ENCODE peak calls at places on chromosomes 1 and 21, in nine cellular contexts. V, J, D, B, A, Y, P, C and Q are unnamed samples.

GRCh38 chr1:152461544-152461943 is 47.5 kb upstream of the CRNN start:
- DNase-seq in D (no peak), P (no peak), V (peak; percentile 70), A (peak; percentile 77), Y (no peak), B (peak; percentile 25), J (no peak), C (peak; percentile 51), Q (peak; percentile 68)

GRCh38 chr1:153677718-153678518 is 570 bp upstream of the NPR1 start:
- DNase-seq in V (peak; percentile 65), D (peak; percentile 83), P (no peak), A (peak; percentile 77), J (no peak), C (peak; percentile 54), B (no peak), Y (peak; percentile 65), Q (peak; percentile 28)

GRCh38 chr1:239725933-239726332 is 339.6 kb downstream of the CHRM3 start:
- DNase-seq in D (no peak), V (no peak), P (no peak), A (no peak), C (no peak), B (no peak), Y (no peak), J (no peak), Q (no peak)

GRCh38 chr21:32562426-32562825 is 22.9 kb downstream of the TCP10L start:
- DNase-seq in J (no peak), A (peak; percentile 23), D (no peak), V (no peak), C (peak; percentile 22), B (no peak), P (no peak), Y (no peak), Q (no peak)

GRCh38 chr21:43937898-43938309 is 72.9 kb downstream of the AGPAT3 start:
- DNase-seq in C (no peak), V (peak; percentile 53), J (no peak), D (peak; percentile 74), Y (no peak), A (no peak), B (no peak), P (no peak), Q (no peak)

GRCh38 chr21:20215959-20216358 is 782.2 kb upstream of the NCAM2 start:
- DNase-seq in D (no peak), J (no peak), V (no peak), B (no peak), C (no peak), Y (no peak), A (no peak), P (no peak), Q (no peak)

GRCh38 chr1:167401260-167401873 is 117.0 kb downstream of the CD247 start:
- DNase-seq in A (peak; percentile 63), C (peak; percentile 71), Y (peak; percentile 36), P (no peak), J (peak; percentile 24), B (peak; percentile 15), V (peak; percentile 64), D (peak; percentile 56), Q (peak; percentile 63)

GRCh38 chr1:221458430-221459156 is 283.3 kb downstream of the DUSP10 start:
- DNase-seq in Y (no peak), D (no peak), V (no peak), A (peak; percentile 68), C (no peak), B (no peak), P (no peak), J (no peak), Q (no peak)

GRCh38 chr1:208450958-208451357 is 206.8 kb upstream of the PLXNA2 start:
- DNase-seq in J (no peak), D (no peak), P (no peak), V (no peak), A (no peak), C (no peak), B (no peak), Y (no peak), Q (no peak)

GRCh38 chr1:225670356-225670755 is 17.4 kb upstream of the ENAH start:
- DNase-seq in A (no peak), B (no peak), D (no peak), Y (no peak), J (no peak), P (no peak), C (no peak), V (no peak), Q (no peak)

GRCh38 chr21:45591619-45592207 is 49.5 kb upstream of the SLC19A1 start:
- DNase-seq in J (no peak), B (no peak), A (no peak), V (no peak), C (no peak), P (no peak), D (no peak), Y (no peak), Q (no peak)

GRCh38 chr1:14090062-14090461 is 390.1 kb downstream of the PRDM2 start:
- DNase-seq in Y (no peak), J (no peak), B (no peak), P (no peak), D (no peak), A (no peak), V (no peak), C (no peak), Q (no peak)

GRCh38 chr1:232127190-232127589 is 500.6 kb downstream of the DISC1 start:
- DNase-seq in Y (no peak), B (no peak), C (no peak), V (peak; percentile 13), D (no peak), P (no peak), J (peak; percentile 53), A (peak; percentile 56), Q (peak; percentile 33)

GRCh38 chr1:74748962-74749361 is 16.0 kb downstream of the TYW3 start:
- DNase-seq in Y (no peak), D (peak; percentile 12), V (no peak), B (no peak), P (no peak), C (no peak), A (no peak), J (no peak), Q (peak; percentile 30)

GRCh38 chr1:56215771-56216170 is 363.6 kb downstream of the PLPP3 start:
- DNase-seq in Y (no peak), C (no peak), J (no peak), B (no peak), D (no peak), V (no peak), A (no peak), P (no peak), Q (no peak)

GRCh38 chr1:225835752-225836151 is 25.8 kb downstream of the EPHX1 start:
- DNase-seq in C (no peak), P (no peak), B (no peak), D (no peak), A (peak; percentile 60), V (no peak), J (no peak), Y (no peak), Q (no peak)

GRCh38 chr1:12162459-12163137 is 4.2 kb upstream of the TNFRSF1B start:
- DNase-seq in A (no peak), C (no peak), D (no peak), J (no peak), B (no peak), V (no peak), Y (no peak), P (no peak), Q (no peak)